ENCODE peak calls at places on chromosomes 11 and 22, in six cellular contexts. A is right lobe of liver; E is stimulated activated CD8-positive, alpha-beta memory T cell treated with anti-CD3 and anti-CD28 coated beads, Interleukin-15, amount 100 ng/mL, for 4 hours; N is T-helper 2 cell; Q is memory B cell; I is mammary epithelial cell. M is an unnamed sample.

GRCh38 chr11:62374801-62375200 is 37.6 kb downstream of the ASRGL1 start:
- DNase-seq in Q (no peak), N (no peak), I (no peak), E (no peak), A (no peak), M (no peak)

GRCh38 chr11:70505761-70506657 is 107.7 kb downstream of the CTTN start:
- DNase-seq in A (peak; percentile 19), N (no peak), I (no peak), Q (no peak), E (no peak), M (no peak)

GRCh38 chr11:11293798-11294611 is 59.0 kb downstream of the CSNK2A3 start:
- DNase-seq in I (no peak), N (no peak), E (no peak), Q (no peak), A (no peak), M (no peak)

GRCh38 chr11:13324709-13325108 is 47.1 kb downstream of the BMAL1 start:
- DNase-seq in A (no peak), I (no peak), N (no peak), Q (no peak), E (no peak), M (no peak)

GRCh38 chr11:34669458-34669857 is 48.6 kb downstream of the EHF start:
- DNase-seq in A (no peak), N (no peak), Q (no peak), I (no peak), E (no peak), M (no peak)

GRCh38 chr11:75350743-75351540 is 519 bp downstream of the ARRB1 start:
- DNase-seq in I (no peak), N (no peak), E (no peak), Q (no peak), A (peak; percentile 87), M (peak; percentile 68)

GRCh38 chr11:70335511-70335910 is 62.8 kb upstream of the CTTN start:
- DNase-seq in I (no peak), A (no peak), E (no peak), N (no peak), Q (no peak), M (no peak)

GRCh38 chr22:27381960-27382742 is 419.4 kb downstream of the MN1 start:
- DNase-seq in I (no peak), A (no peak), Q (no peak), E (no peak), N (no peak), M (no peak)

GRCh38 chr22:21947040-21948014 is 5.3 kb downstream of the PPM1F start:
- DNase-seq in N (no peak), A (no peak), Q (no peak), E (no peak), I (peak; percentile 57), M (peak; percentile 56)

GRCh38 chr11:67178421-67178820 is 59.4 kb downstream of the KDM2A start:
- DNase-seq in A (no peak), E (no peak), Q (no peak), N (no peak), I (no peak), M (no peak)